ENCODE peak calls at places on chromosomes 11 and 22, in ten cellular contexts. S, I, Z, C, J, M, G, T, D and Q are unnamed samples.

GRCh38 chr11:75069473-75069872 is 27.2 kb downstream of the OR2AT4 start:
- DNase-seq in G (no peak), S (no peak), J (no peak), Z (no peak), D (no peak), M (no peak), T (no peak), C (no peak), I (no peak), Q (no peak)

GRCh38 chr11:57322881-57323467 is 1.8 kb downstream of the TNKS1BP1 start:
- DNase-seq in D (no peak), G (no peak), Z (no peak), M (no peak), J (no peak), I (no peak), C (no peak), T (no peak), S (no peak), Q (no peak)

GRCh38 chr22:25487508-25487907 is 77.0 kb upstream of the GRK3 start:
- DNase-seq in S (no peak), T (no peak), M (no peak), I (no peak), Z (no peak), G (no peak), J (no peak), D (no peak), C (no peak), Q (no peak)

GRCh38 chr22:40027191-40028097 is 32.7 kb downstream of the FAM83F start:
- DNase-seq in G (no peak), C (no peak), I (no peak), T (no peak), Z (no peak), J (no peak), S (no peak), M (no peak), D (no peak), Q (no peak)

GRCh38 chr22:23225724-23226496 is 45.6 kb downstream of the BCR start:
- DNase-seq in C (peak; percentile 60), G (no peak), M (no peak), S (no peak), I (no peak), D (no peak), T (no peak), Z (no peak), J (no peak), Q (no peak)

GRCh38 chr11:44229003-44229570 is 80.9 kb downstream of the ALX4 start:
- DNase-seq in D (no peak), S (no peak), Z (no peak), J (no peak), C (no peak), G (no peak), M (no peak), I (no peak), T (no peak), Q (no peak)

GRCh38 chr11:120316880-120317688 is 8.0 kb upstream of the TLCD5 start:
- DNase-seq in I (no peak), D (no peak), Z (no peak), C (no peak), J (no peak), M (no peak), S (no peak), G (no peak), T (no peak), Q (no peak)

GRCh38 chr11:126415128-126415527 is 59.6 kb downstream of the ST3GAL4 start:
- DNase-seq in S (no peak), M (no peak), C (no peak), G (no peak), D (no peak), I (no peak), Z (no peak), J (no peak), T (no peak), Q (no peak)

GRCh38 chr11:30471244-30471643 is 114.9 kb downstream of the MPPED2 start:
- DNase-seq in I (no peak), J (no peak), G (no peak), S (no peak), T (no peak), D (no peak), Z (no peak), M (no peak), C (no peak), Q (no peak)

GRCh38 chr11:35065566-35065965 is 73.4 kb upstream of the CD44 start:
- DNase-seq in S (no peak), C (no peak), G (no peak), J (no peak), M (no peak), Z (no peak), D (no peak), I (no peak), T (no peak), Q (no peak)

GRCh38 chr11:64125676-64126075 is 40.2 kb downstream of the MACROD1 start:
- DNase-seq in D (no peak), S (no peak), M (no peak), Z (no peak), J (no peak), G (no peak), C (no peak), T (no peak), I (no peak), Q (no peak)

GRCh38 chr11:46947399-46948077 is 11.0 kb downstream of the CSTPP1 start:
- DNase-seq in I (no peak), C (no peak), G (peak; percentile 11), S (no peak), Z (no peak), M (no peak), J (no peak), T (no peak), D (no peak), Q (no peak)

GRCh38 chr11:14617241-14618027 is 26.2 kb upstream of the PDE3B start:
- DNase-seq in T (no peak), M (no peak), C (no peak), G (no peak), J (no peak), D (no peak), S (no peak), Z (no peak), I (no peak), Q (no peak)

GRCh38 chr22:49937758-49938564 is 19.5 kb downstream of the CRELD2 start:
- DNase-seq in D (no peak), S (no peak), C (no peak), Z (no peak), I (no peak), T (no peak), M (no peak), G (no peak), J (no peak), Q (no peak)

GRCh38 chr11:96229354-96229973 is 113.5 kb downstream of the MAML2 start:
- DNase-seq in I (no peak), S (no peak), T (no peak), M (peak; percentile 14), Z (no peak), G (no peak), C (no peak), D (no peak), J (no peak), Q (no peak)

GRCh38 chr11:62443390-62444201 is 24.8 kb downstream of the SCGB1A1 start:
- DNase-seq in T (no peak), S (no peak), I (no peak), D (no peak), J (no peak), C (no peak), Z (no peak), M (no peak), G (no peak), Q (no peak)

GRCh38 chr11:103851166-103851651 is 185.2 kb upstream of the DDI1 start:
- DNase-seq in T (no peak), I (no peak), C (no peak), J (no peak), Z (no peak), M (no peak), S (no peak), D (no peak), G (no peak), Q (no peak)

GRCh38 chr11:1341928-1342524 is 32.6 kb upstream of the TOLLIP start:
- DNase-seq in Z (no peak), D (no peak), T (no peak), M (no peak), G (no peak), I (peak; percentile 15), J (peak; percentile 21), C (no peak), S (no peak), Q (no peak)

GRCh38 chr11:86068138-86068861 is 584 bp downstream of the PICALM start:
- DNase-seq in Z (peak; percentile 16), G (peak; percentile 75), C (peak; percentile 32), M (peak; percentile 22), T (peak; percentile 68), S (no peak), D (no peak), I (peak; percentile 79), J (no peak), Q (peak; percentile 12)

GRCh38 chr22:30809086-30809485 is 114.4 kb downstream of the OSBP2 start:
- DNase-seq in J (no peak), T (no peak), S (no peak), Z (no peak), G (no peak), I (no peak), C (no peak), D (no peak), M (no peak), Q (no peak)

GRCh38 chr11:78063440-78064181 is at the start of gene THRSP:
- DNase-seq in M (no peak), C (no peak), S (no peak), T (no peak), J (no peak), G (no peak), D (no peak), Z (no peak), I (no peak), Q (no peak)

GRCh38 chr11:19723572-19724342 is 11.1 kb downstream of the NAV2 start:
- DNase-seq in S (no peak), Z (no peak), T (no peak), C (peak; percentile 53), D (peak; percentile 15), G (no peak), I (peak; percentile 59), J (no peak), M (no peak), Q (no peak)

GRCh38 chr11:64583296-64584262 is 7.4 kb upstream of the SLC22A12 start:
- DNase-seq in J (no peak), I (no peak), Z (no peak), M (no peak), G (no peak), S (no peak), T (no peak), D (no peak), C (no peak), Q (no peak)

GRCh38 chr22:45590262-45590661 is 81.4 kb upstream of the ATXN10 start:
- DNase-seq in J (no peak), C (no peak), S (no peak), D (no peak), T (no peak), I (no peak), Z (no peak), G (no peak), M (no peak), Q (no peak)

GRCh38 chr11:2887526-2888195 is 2.1 kb upstream of the CDKN1C start:
- DNase-seq in J (no peak), C (no peak), G (no peak), D (no peak), S (no peak), I (no peak), Z (no peak), M (no peak), T (no peak), Q (no peak)

GRCh38 chr11:119094816-119095065 is 6.9 kb downstream of the DPAGT1 start:
- DNase-seq in M (no peak), D (peak; percentile 63), G (peak; percentile 25), C (no peak), J (no peak), I (no peak), Z (peak; percentile 53), S (no peak), T (no peak), Q (no peak)

GRCh38 chr11:110128161-110128560 is 35.0 kb downstream of the ZC3H12C start:
- DNase-seq in M (no peak), S (no peak), Z (no peak), J (no peak), G (no peak), C (no peak), D (no peak), I (no peak), T (no peak), Q (no peak)

GRCh38 chr11:22670803-22671202 is 4.4 kb downstream of the GAS2 start:
- DNase-seq in I (no peak), G (no peak), D (no peak), J (no peak), T (no peak), S (no peak), M (no peak), Z (no peak), C (no peak), Q (no peak)